ENCODE peak calls at places on chromosome 1, in four cellular contexts. One of them, this sample, is unnamed. For H3K4me1, the result is how much of the 10 kb centered on the place peaks cover.

GRCh38 chr1:59133997-59134396 is 162.9 kb upstream of the FGGY start:
- DNase-seq in NT2/D1: no peak
- DNase-seq in GM23248: no peak
- DNase-seq in spleen: no peak
- DNase-seq in this sample: no peak

GRCh38 chr1:213988639-213989070 is 882 bp downstream of the PROX1 start:
- DNase-seq in NT2/D1: no peak
- DNase-seq in GM23248: peak
- DNase-seq in spleen: no peak
- DNase-seq in this sample: no peak

GRCh38 chr1:218494000-218494399 is 148.9 kb downstream of the TGFB2 start:
- DNase-seq in spleen: no peak
- DNase-seq in GM23248: no peak
- DNase-seq in NT2/D1: no peak
- DNase-seq in this sample: no peak

GRCh38 chr1:1318777-1319645 is 5.4 kb downstream of the INTS11 start:
- DNase-seq in GM23248: no peak
- DNase-seq in NT2/D1: no peak
- DNase-seq in spleen: no peak
- DNase-seq in this sample: no peak

GRCh38 chr1:16986596-16987361 is 6.4 kb upstream of the MFAP2 start:
- DNase-seq in GM23248: no peak
- DNase-seq in NT2/D1: no peak
- DNase-seq in spleen: no peak
- DNase-seq in this sample: no peak

GRCh38 chr1:112700290-112701226 is 6.4 kb downstream of the RHOC start:
- DNase-seq in spleen: peak
- DNase-seq in NT2/D1: peak
- DNase-seq in GM23248: peak
- DNase-seq in this sample: no peak

GRCh38 chr1:8643542-8644536 is 173.6 kb downstream of the RERE start:
- DNase-seq in spleen: no peak
- DNase-seq in NT2/D1: no peak
- DNase-seq in GM23248: no peak
- DNase-seq in this sample: no peak

GRCh38 chr1:30100186-30100862 is 623.1 kb downstream of the MATN1 start:
- DNase-seq in GM23248: no peak
- DNase-seq in NT2/D1: no peak
- DNase-seq in spleen: no peak
- DNase-seq in this sample: no peak

GRCh38 chr1:93578911-93579825 is 102.5 kb downstream of the BCAR3 start:
- DNase-seq in spleen: no peak
- DNase-seq in NT2/D1: no peak
- DNase-seq in GM23248: no peak
- DNase-seq in this sample: no peak

GRCh38 chr1:117838911-117839310 is 90.5 kb downstream of the GDAP2 start:
- DNase-seq in spleen: no peak
- DNase-seq in NT2/D1: no peak
- DNase-seq in GM23248: peak
- DNase-seq in this sample: no peak

GRCh38 chr1:1943834-1944570 is 24.9 kb upstream of the TMEM52 start:
- DNase-seq in NT2/D1: no peak
- DNase-seq in GM23248: peak
- DNase-seq in spleen: peak
- DNase-seq in this sample: no peak

GRCh38 chr1:31823780-31824179 is 8.0 kb upstream of the SPOCD1 start:
- DNase-seq in GM23248: no peak
- DNase-seq in spleen: no peak
- DNase-seq in NT2/D1: no peak
- DNase-seq in this sample: no peak

GRCh38 chr1:115138271-115138670 is 49.0 kb upstream of the TSPAN2 start:
- DNase-seq in GM23248: no peak
- DNase-seq in spleen: no peak
- DNase-seq in NT2/D1: no peak
- DNase-seq in this sample: no peak
- H3K4me1 ChIP-seq in GM23248: under half
- H3K4me1 ChIP-seq in spleen: under half
- H3K4me1 ChIP-seq in NT2/D1: under half
- H3K4me1 ChIP-seq in this sample: under half

GRCh38 chr1:41368384-41368783 is 7.2 kb downstream of the FOXO6 start:
- DNase-seq in NT2/D1: no peak
- DNase-seq in spleen: no peak
- DNase-seq in GM23248: no peak
- DNase-seq in this sample: no peak

GRCh38 chr1:41370756-41371420 is 9.7 kb downstream of the FOXO6 start:
- DNase-seq in NT2/D1: no peak
- DNase-seq in spleen: no peak
- DNase-seq in GM23248: no peak
- DNase-seq in this sample: no peak

GRCh38 chr1:41370225-41370624 is 9.0 kb downstream of the FOXO6 start:
- DNase-seq in GM23248: no peak
- DNase-seq in spleen: no peak
- DNase-seq in NT2/D1: no peak
- DNase-seq in this sample: no peak

GRCh38 chr1:41368801-41369200 is 7.6 kb downstream of the FOXO6 start:
- DNase-seq in NT2/D1: no peak
- DNase-seq in spleen: no peak
- DNase-seq in GM23248: no peak
- DNase-seq in this sample: no peak

GRCh38 chr1:41369531-41369930 is 8.3 kb downstream of the FOXO6 start:
- DNase-seq in NT2/D1: no peak
- DNase-seq in spleen: no peak
- DNase-seq in GM23248: no peak
- DNase-seq in this sample: no peak
- H3K4me1 ChIP-seq in NT2/D1: half or more
- H3K4me1 ChIP-seq in spleen: under half
- H3K4me1 ChIP-seq in GM23248: under half
- H3K4me1 ChIP-seq in this sample: under half

GRCh38 chr1:229089586-229090208 is 181.2 kb upstream of the RAB4A start:
- DNase-seq in NT2/D1: no peak
- DNase-seq in GM23248: no peak
- DNase-seq in spleen: no peak
- DNase-seq in this sample: no peak
- H3K4me1 ChIP-seq in NT2/D1: under half
- H3K4me1 ChIP-seq in GM23248: under half
- H3K4me1 ChIP-seq in spleen: under half
- H3K4me1 ChIP-seq in this sample: under half

GRCh38 chr1:225919906-225920305 is 4.1 kb downstream of the PYCR2 start:
- DNase-seq in NT2/D1: no peak
- DNase-seq in GM23248: peak
- DNase-seq in spleen: no peak
- DNase-seq in this sample: no peak
- H3K4me1 ChIP-seq in NT2/D1: under half
- H3K4me1 ChIP-seq in GM23248: under half
- H3K4me1 ChIP-seq in spleen: under half
- H3K4me1 ChIP-seq in this sample: under half

GRCh38 chr1:90726716-90727480 is 9.8 kb upstream of the BARHL2 start:
- DNase-seq in GM23248: no peak
- DNase-seq in spleen: no peak
- DNase-seq in NT2/D1: no peak
- DNase-seq in this sample: no peak
- H3K4me1 ChIP-seq in GM23248: under half
- H3K4me1 ChIP-seq in spleen: under half
- H3K4me1 ChIP-seq in NT2/D1: under half
- H3K4me1 ChIP-seq in this sample: under half

DNA sequence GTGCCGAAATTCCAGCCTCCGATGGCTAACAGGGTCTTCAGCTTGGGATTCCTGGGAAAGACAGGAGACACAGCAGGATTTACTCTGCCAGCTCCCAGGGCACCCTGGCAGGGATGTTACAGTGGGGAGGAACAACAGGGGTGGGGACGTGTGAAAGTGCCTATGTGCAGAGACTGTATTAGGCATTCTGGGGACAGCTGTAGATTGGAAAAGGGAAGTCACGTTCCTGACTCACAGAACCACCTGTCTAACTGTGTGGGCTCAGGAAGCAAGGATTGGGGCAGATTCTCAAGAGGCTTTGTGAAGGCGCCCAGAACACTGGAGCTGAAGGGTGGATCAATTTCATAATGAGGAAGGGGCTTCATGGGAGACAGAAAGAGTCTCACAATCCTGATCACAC is 4.4 kb downstream of the CHIT1 start:
- DNase-seq in GM23248: no peak
- DNase-seq in spleen: no peak
- DNase-seq in NT2/D1: no peak
- DNase-seq in this sample: no peak
- H3K4me1 ChIP-seq in GM23248: under half
- H3K4me1 ChIP-seq in spleen: under half
- H3K4me1 ChIP-seq in NT2/D1: under half
- H3K4me1 ChIP-seq in this sample: under half

DNA sequence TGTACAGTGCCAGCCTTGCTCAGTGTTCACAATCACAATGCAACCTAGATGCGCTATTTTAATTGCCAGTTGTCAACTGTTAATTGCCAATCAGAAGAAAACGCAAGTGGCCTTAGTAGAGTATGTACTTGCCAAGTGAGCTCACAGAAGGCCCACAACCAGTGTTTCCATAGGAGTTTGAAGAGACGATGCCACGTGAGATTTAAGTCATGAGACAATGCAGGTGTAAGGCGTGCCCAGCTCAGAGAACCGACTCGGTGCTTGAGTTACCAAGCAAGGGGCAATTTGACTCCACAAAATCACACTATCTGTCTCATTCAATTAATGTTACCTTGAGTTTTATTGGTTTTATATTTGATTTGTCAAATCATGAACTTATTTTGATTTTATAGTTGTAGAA is 65.6 kb downstream of the TEX35 start:
- DNase-seq in NT2/D1: no peak
- DNase-seq in GM23248: no peak
- DNase-seq in spleen: no peak
- DNase-seq in this sample: no peak
- H3K4me1 ChIP-seq in NT2/D1: under half
- H3K4me1 ChIP-seq in GM23248: under half
- H3K4me1 ChIP-seq in spleen: under half
- H3K4me1 ChIP-seq in this sample: under half

GRCh38 chr1:54380285-54380882 is 25.8 kb downstream of the SSBP3 start:
- DNase-seq in spleen: no peak
- DNase-seq in GM23248: no peak
- DNase-seq in NT2/D1: no peak
- DNase-seq in this sample: no peak
- H3K4me1 ChIP-seq in spleen: under half
- H3K4me1 ChIP-seq in GM23248: under half
- H3K4me1 ChIP-seq in NT2/D1: under half
- H3K4me1 ChIP-seq in this sample: under half

DNA sequence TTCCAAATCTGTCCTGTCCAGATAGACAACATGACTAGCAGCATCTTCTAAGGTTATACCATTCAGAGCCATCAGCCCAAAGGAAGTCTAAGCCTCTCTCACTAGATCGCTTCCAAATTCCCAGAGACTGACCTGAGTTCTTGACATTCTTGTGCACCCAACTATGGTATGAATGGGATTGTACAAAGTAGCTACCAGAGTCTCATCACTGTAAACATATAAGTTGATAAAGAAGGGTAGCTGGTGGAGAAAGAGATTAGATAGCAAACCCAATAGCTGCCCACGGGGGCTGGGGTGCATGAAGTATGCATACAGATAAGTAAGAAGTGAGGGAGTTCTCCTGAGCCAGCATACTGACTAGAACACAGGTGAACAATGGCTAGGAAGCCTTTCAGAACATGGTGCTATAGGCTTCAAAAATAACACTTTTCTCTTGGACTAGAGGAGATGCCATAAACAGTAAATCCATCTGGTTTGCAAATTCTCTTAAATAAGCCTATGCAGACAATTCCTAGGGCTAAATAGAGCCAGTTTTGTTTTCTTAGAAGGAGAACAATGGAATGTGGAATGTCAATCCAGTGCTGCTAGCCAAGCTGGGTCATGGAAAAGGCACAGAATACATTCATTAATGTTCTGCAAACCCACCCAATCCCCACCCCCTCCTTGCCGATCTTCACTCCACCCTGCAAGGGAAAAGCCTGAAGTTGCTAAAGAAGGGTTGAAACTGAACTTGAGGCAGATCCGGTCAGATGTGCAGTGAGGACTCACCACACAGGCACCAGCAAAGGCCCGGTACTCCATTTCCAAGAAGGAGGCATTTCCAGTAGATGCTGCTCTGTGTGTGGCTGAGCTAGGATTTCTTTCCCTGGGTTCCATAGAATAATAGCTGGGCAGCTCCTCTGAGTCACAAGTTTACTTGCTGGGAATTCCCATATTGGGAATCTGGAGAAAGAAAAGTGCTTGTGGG is 179.8 kb downstream of the PLPP3 start:
- DNase-seq in spleen: no peak
- DNase-seq in GM23248: no peak
- DNase-seq in NT2/D1: no peak
- DNase-seq in this sample: no peak
- H3K4me1 ChIP-seq in spleen: under half
- H3K4me1 ChIP-seq in GM23248: under half
- H3K4me1 ChIP-seq in NT2/D1: under half
- H3K4me1 ChIP-seq in this sample: under half